ENCODE peak calls at places on chromosomes 16 and 17, in ten cellular contexts. One of them, this sample, is unnamed.

GRCh38 chr17:30597776-30598288 is 120.6 kb downstream of the GOSR1 start:
- DNase-seq in HFF-Myc: no peak
- DNase-seq in HL-60: no peak
- DNase-seq in endothelial cell: no peak
- DNase-seq in A549: no peak
- DNase-seq in neural progenitor cell: no peak
- DNase-seq in fibroblast of mammary gland: peak; percentile 1
- DNase-seq in sigmoid colon: no peak
- DNase-seq in nephron progenitor cell: no peak
- DNase-seq in HFFc6: no peak
- DNase-seq in this sample: no peak

GRCh38 chr17:70677783-70678647 is 508.7 kb downstream of the KCNJ2 start:
- DNase-seq in nephron progenitor cell: no peak
- DNase-seq in fibroblast of mammary gland: no peak
- DNase-seq in A549: no peak
- DNase-seq in HL-60: no peak
- DNase-seq in sigmoid colon: no peak
- DNase-seq in HFF-Myc: no peak
- DNase-seq in endothelial cell: no peak
- DNase-seq in neural progenitor cell: peak; percentile 33
- DNase-seq in HFFc6: no peak
- DNase-seq in this sample: no peak

GRCh38 chr17:74599531-74599939 is 7.5 kb upstream of the CD300LD start:
- DNase-seq in nephron progenitor cell: no peak
- DNase-seq in sigmoid colon: no peak
- DNase-seq in neural progenitor cell: no peak
- DNase-seq in A549: no peak
- DNase-seq in fibroblast of mammary gland: no peak
- DNase-seq in HL-60: no peak
- DNase-seq in endothelial cell: no peak
- DNase-seq in HFF-Myc: no peak
- DNase-seq in HFFc6: no peak
- DNase-seq in this sample: no peak

GRCh38 chr16:72995151-72995881 is 52.6 kb downstream of the ZFHX3 start:
- DNase-seq in HFF-Myc: no peak
- DNase-seq in HL-60: no peak
- DNase-seq in nephron progenitor cell: peak; percentile 57
- DNase-seq in endothelial cell: peak; percentile 51
- DNase-seq in A549: peak; percentile 56
- DNase-seq in sigmoid colon: no peak
- DNase-seq in neural progenitor cell: peak; percentile 69
- DNase-seq in HFFc6: no peak
- DNase-seq in fibroblast of mammary gland: no peak
- DNase-seq in this sample: no peak

GRCh38 chr16:64751906-64752305 is 370.0 kb downstream of the CDH11 start:
- DNase-seq in endothelial cell: no peak
- DNase-seq in fibroblast of mammary gland: peak; percentile 45
- DNase-seq in sigmoid colon: no peak
- DNase-seq in nephron progenitor cell: no peak
- DNase-seq in HFFc6: peak; percentile 81
- DNase-seq in HFF-Myc: no peak
- DNase-seq in neural progenitor cell: no peak
- DNase-seq in A549: no peak
- DNase-seq in HL-60: no peak
- DNase-seq in this sample: no peak

GRCh38 chr17:72515291-72516065 is 394.7 kb downstream of the SOX9 start:
- DNase-seq in endothelial cell: no peak
- DNase-seq in HFFc6: no peak
- DNase-seq in nephron progenitor cell: no peak
- DNase-seq in A549: no peak
- DNase-seq in HFF-Myc: no peak
- DNase-seq in sigmoid colon: no peak
- DNase-seq in neural progenitor cell: peak; percentile 36
- DNase-seq in HL-60: no peak
- DNase-seq in fibroblast of mammary gland: peak; percentile 25
- DNase-seq in this sample: no peak

GRCh38 chr16:57159447-57159846 is 26.4 kb downstream of the PSME3IP1 start:
- DNase-seq in HFF-Myc: no peak
- DNase-seq in endothelial cell: no peak
- DNase-seq in A549: no peak
- DNase-seq in HFFc6: no peak
- DNase-seq in sigmoid colon: no peak
- DNase-seq in nephron progenitor cell: no peak
- DNase-seq in HL-60: no peak
- DNase-seq in neural progenitor cell: no peak
- DNase-seq in fibroblast of mammary gland: no peak
- DNase-seq in this sample: no peak

GRCh38 chr17:83156408-83156807 is 77.0 kb downstream of the METRNL start:
- DNase-seq in HFF-Myc: no peak
- DNase-seq in nephron progenitor cell: no peak
- DNase-seq in HL-60: no peak
- DNase-seq in HFFc6: no peak
- DNase-seq in endothelial cell: no peak
- DNase-seq in neural progenitor cell: no peak
- DNase-seq in A549: no peak
- DNase-seq in fibroblast of mammary gland: no peak
- DNase-seq in sigmoid colon: peak; percentile 49
- DNase-seq in this sample: no peak

GRCh38 chr17:59791603-59792457 is 84.4 kb downstream of the VMP1 start:
- DNase-seq in HFF-Myc: no peak
- DNase-seq in endothelial cell: no peak
- DNase-seq in A549: no peak
- DNase-seq in neural progenitor cell: no peak
- DNase-seq in sigmoid colon: no peak
- DNase-seq in HFFc6: no peak
- DNase-seq in fibroblast of mammary gland: no peak
- DNase-seq in HL-60: no peak
- DNase-seq in nephron progenitor cell: no peak
- DNase-seq in this sample: no peak

GRCh38 chr16:30356401-30357084 is 1.4 kb upstream of the CD2BP2 start:
- DNase-seq in fibroblast of mammary gland: no peak
- DNase-seq in HFFc6: no peak
- DNase-seq in sigmoid colon: no peak
- DNase-seq in endothelial cell: no peak
- DNase-seq in A549: no peak
- DNase-seq in HFF-Myc: no peak
- DNase-seq in HL-60: no peak
- DNase-seq in nephron progenitor cell: no peak
- DNase-seq in neural progenitor cell: no peak
- DNase-seq in this sample: no peak

GRCh38 chr16:23014592-23014991 is 134.7 kb downstream of the USP31 start:
- DNase-seq in endothelial cell: no peak
- DNase-seq in HFF-Myc: no peak
- DNase-seq in neural progenitor cell: no peak
- DNase-seq in HFFc6: no peak
- DNase-seq in HL-60: peak; percentile 36
- DNase-seq in fibroblast of mammary gland: no peak
- DNase-seq in A549: no peak
- DNase-seq in nephron progenitor cell: no peak
- DNase-seq in sigmoid colon: no peak
- DNase-seq in this sample: no peak

GRCh38 chr16:88378401-88378800 is 4.4 kb upstream of the ZNF469 start:
- DNase-seq in A549: no peak
- DNase-seq in nephron progenitor cell: no peak
- DNase-seq in HFFc6: no peak
- DNase-seq in sigmoid colon: no peak
- DNase-seq in HL-60: no peak
- DNase-seq in neural progenitor cell: no peak
- DNase-seq in endothelial cell: no peak
- DNase-seq in fibroblast of mammary gland: no peak
- DNase-seq in HFF-Myc: no peak
- DNase-seq in this sample: no peak

GRCh38 chr17:51833620-51834019 is 324.9 kb downstream of the CA10 start:
- DNase-seq in neural progenitor cell: no peak
- DNase-seq in endothelial cell: no peak
- DNase-seq in A549: no peak
- DNase-seq in fibroblast of mammary gland: no peak
- DNase-seq in HL-60: no peak
- DNase-seq in HFFc6: no peak
- DNase-seq in sigmoid colon: no peak
- DNase-seq in nephron progenitor cell: no peak
- DNase-seq in HFF-Myc: no peak
- DNase-seq in this sample: no peak
- TF ChIP-seq CTCF in neural progenitor cell: no peak
- TF ChIP-seq CTCF in endothelial cell: no peak
- TF ChIP-seq CTCF in A549: no peak
- TF ChIP-seq CTCF in fibroblast of mammary gland: no peak
- TF ChIP-seq CTCF in HL-60: no peak
- TF ChIP-seq CTCF in HFFc6: no peak
- TF ChIP-seq CTCF in sigmoid colon: no peak
- TF ChIP-seq CTCF in nephron progenitor cell: no peak
- TF ChIP-seq CTCF in HFF-Myc: no peak
- TF ChIP-seq CTCF in this sample: no peak

GRCh38 chr17:1713878-1714487 is 3.8 kb upstream of the TLCD2 start:
- DNase-seq in HFFc6: peak; percentile 25
- DNase-seq in HFF-Myc: no peak
- DNase-seq in nephron progenitor cell: peak; percentile 63
- DNase-seq in A549: peak; percentile 77
- DNase-seq in endothelial cell: peak; percentile 56
- DNase-seq in HL-60: no peak
- DNase-seq in fibroblast of mammary gland: peak; percentile 44
- DNase-seq in sigmoid colon: no peak
- DNase-seq in neural progenitor cell: peak; percentile 86
- DNase-seq in this sample: peak; percentile 41
- TF ChIP-seq CTCF in HFFc6: peak; percentile 64
- TF ChIP-seq CTCF in HFF-Myc: peak; percentile 61
- TF ChIP-seq CTCF in nephron progenitor cell: peak; percentile 46
- TF ChIP-seq CTCF in A549: peak; percentile 66
- TF ChIP-seq CTCF in endothelial cell: no peak
- TF ChIP-seq CTCF in HL-60: no peak
- TF ChIP-seq CTCF in fibroblast of mammary gland: peak; percentile 40
- TF ChIP-seq CTCF in sigmoid colon: no peak
- TF ChIP-seq CTCF in neural progenitor cell: peak; percentile 69
- TF ChIP-seq CTCF in this sample: peak; percentile 69

DNA sequence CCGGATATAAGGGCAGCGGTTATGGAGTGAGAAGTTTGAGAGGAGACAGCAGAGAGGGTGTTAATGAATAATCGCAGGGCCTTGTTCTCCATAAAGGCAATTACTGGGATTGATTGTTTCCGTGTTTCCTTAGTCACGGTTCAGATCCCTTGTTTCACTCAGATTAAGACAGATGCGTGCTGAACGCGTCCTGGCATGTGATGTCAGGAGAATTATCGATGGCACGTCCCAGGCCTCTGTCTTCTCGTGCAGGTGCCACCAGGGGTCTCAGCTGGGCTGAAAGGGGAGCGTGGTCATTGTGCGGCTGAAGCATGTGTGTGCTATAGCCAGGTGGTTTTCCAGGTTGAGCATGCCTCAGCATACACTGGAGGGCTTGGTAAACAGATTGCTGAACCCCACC is 142.4 kb upstream of the NOL11 start:
- DNase-seq in sigmoid colon: no peak
- DNase-seq in HFFc6: no peak
- DNase-seq in neural progenitor cell: no peak
- DNase-seq in fibroblast of mammary gland: no peak
- DNase-seq in HFF-Myc: no peak
- DNase-seq in A549: no peak
- DNase-seq in nephron progenitor cell: peak; percentile 33
- DNase-seq in HL-60: no peak
- DNase-seq in endothelial cell: no peak
- DNase-seq in this sample: peak; percentile 33
- TF ChIP-seq CTCF in sigmoid colon: no peak
- TF ChIP-seq CTCF in HFFc6: no peak
- TF ChIP-seq CTCF in neural progenitor cell: no peak
- TF ChIP-seq CTCF in fibroblast of mammary gland: no peak
- TF ChIP-seq CTCF in HFF-Myc: no peak
- TF ChIP-seq CTCF in A549: no peak
- TF ChIP-seq CTCF in nephron progenitor cell: no peak
- TF ChIP-seq CTCF in HL-60: no peak
- TF ChIP-seq CTCF in endothelial cell: no peak
- TF ChIP-seq CTCF in this sample: peak; percentile 54

GRCh38 chr16:74931445-74931844 is 53.5 kb downstream of the WDR59 start:
- DNase-seq in HFFc6: no peak
- DNase-seq in A549: no peak
- DNase-seq in nephron progenitor cell: no peak
- DNase-seq in HL-60: no peak
- DNase-seq in neural progenitor cell: no peak
- DNase-seq in endothelial cell: no peak
- DNase-seq in fibroblast of mammary gland: peak; percentile 9
- DNase-seq in HFF-Myc: no peak
- DNase-seq in sigmoid colon: no peak
- DNase-seq in this sample: no peak

GRCh38 chr16:74939688-74940087 is 45.2 kb downstream of the WDR59 start:
- DNase-seq in HFF-Myc: no peak
- DNase-seq in A549: no peak
- DNase-seq in HL-60: no peak
- DNase-seq in endothelial cell: no peak
- DNase-seq in fibroblast of mammary gland: no peak
- DNase-seq in neural progenitor cell: no peak
- DNase-seq in nephron progenitor cell: no peak
- DNase-seq in sigmoid colon: no peak
- DNase-seq in HFFc6: no peak
- DNase-seq in this sample: no peak

GRCh38 chr16:74936902-74937560 is 47.9 kb downstream of the WDR59 start:
- DNase-seq in sigmoid colon: no peak
- DNase-seq in endothelial cell: no peak
- DNase-seq in fibroblast of mammary gland: peak; percentile 99
- DNase-seq in A549: no peak
- DNase-seq in HL-60: peak; percentile 62
- DNase-seq in HFFc6: peak; percentile 80
- DNase-seq in nephron progenitor cell: no peak
- DNase-seq in HFF-Myc: no peak
- DNase-seq in neural progenitor cell: no peak
- DNase-seq in this sample: no peak
- TF ChIP-seq CTCF in sigmoid colon: no peak
- TF ChIP-seq CTCF in endothelial cell: no peak
- TF ChIP-seq CTCF in fibroblast of mammary gland: no peak
- TF ChIP-seq CTCF in A549: no peak
- TF ChIP-seq CTCF in HL-60: no peak
- TF ChIP-seq CTCF in HFFc6: peak; percentile 27
- TF ChIP-seq CTCF in nephron progenitor cell: no peak
- TF ChIP-seq CTCF in HFF-Myc: no peak
- TF ChIP-seq CTCF in neural progenitor cell: no peak
- TF ChIP-seq CTCF in this sample: no peak

DNA sequence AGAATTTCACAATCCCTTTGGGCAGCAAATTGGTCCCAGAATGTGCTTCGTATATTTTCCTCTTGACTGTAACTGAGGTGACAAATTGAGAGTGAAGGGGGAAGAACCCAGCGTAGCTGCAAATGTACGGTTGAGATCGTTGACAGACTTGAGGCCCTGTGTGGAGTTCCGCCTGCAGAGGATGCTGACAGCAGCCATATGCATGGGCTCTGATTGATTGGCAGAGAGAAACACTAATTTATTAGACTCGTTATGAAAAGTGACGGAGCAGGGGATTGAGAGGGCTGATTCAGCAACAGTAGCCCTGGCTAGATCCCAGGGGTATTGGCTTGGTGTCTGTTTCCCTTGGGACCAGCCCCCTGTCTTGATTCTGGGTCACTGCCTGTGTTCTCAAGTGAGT is 930.1 kb upstream of the EEF2KMT start:
- DNase-seq in HFF-Myc: no peak
- DNase-seq in HL-60: no peak
- DNase-seq in nephron progenitor cell: no peak
- DNase-seq in neural progenitor cell: no peak
- DNase-seq in fibroblast of mammary gland: no peak
- DNase-seq in sigmoid colon: no peak
- DNase-seq in A549: no peak
- DNase-seq in HFFc6: no peak
- DNase-seq in endothelial cell: no peak
- DNase-seq in this sample: no peak
- TF ChIP-seq CTCF in HFF-Myc: no peak
- TF ChIP-seq CTCF in HL-60: no peak
- TF ChIP-seq CTCF in nephron progenitor cell: no peak
- TF ChIP-seq CTCF in neural progenitor cell: no peak
- TF ChIP-seq CTCF in fibroblast of mammary gland: no peak
- TF ChIP-seq CTCF in sigmoid colon: no peak
- TF ChIP-seq CTCF in A549: no peak
- TF ChIP-seq CTCF in HFFc6: no peak
- TF ChIP-seq CTCF in endothelial cell: no peak
- TF ChIP-seq CTCF in this sample: no peak

This sample was measured in progenitor cell of endocrine pancreas.